ENCODE peak calls at places on chromosome X, in four cellular contexts. M is fibroblast of mammary gland; W is CD4-positive, alpha-beta T cell; V is NT2/D1. P is an unnamed sample.
A peak's percentile ranks its signal among the peaks of the same experiment; 100 is the strongest.

GRCh38 chrX:131366387-131366786 is 77.3 kb upstream of the IGSF1 start:
- DNase-seq in V (no peak), M (no peak), W (no peak), P (no peak)

GRCh38 chrX:24245201-24245600 is 68.7 kb downstream of the SUPT20HL2 start:
- DNase-seq in V (peak; percentile 32), W (no peak), M (peak; percentile 71), P (no peak)

GRCh38 chrX:110561036-110561435 is 202.4 kb downstream of the RTL9 start:
- DNase-seq in M (peak; percentile 84), W (no peak), V (no peak), P (no peak)

GRCh38 chrX:68997461-68997860 is 167.8 kb downstream of the PJA1 start:
- DNase-seq in V (no peak), M (peak; percentile 19), W (no peak), P (no peak)

GRCh38 chrX:53239474-53239873 is 14.5 kb upstream of the KDM5C start:
- DNase-seq in V (peak; percentile 30), M (peak; percentile 40), W (peak; percentile 56), P (peak; percentile 22)

GRCh38 chrX:109626637-109627036 is 1.7 kb upstream of the KCNE5 start:
- DNase-seq in M (no peak), V (no peak), W (no peak), P (no peak)

GRCh38 chrX:121093011-121093410 is 45.6 kb downstream of the GLUD2 start:
- DNase-seq in M (peak; percentile 42), W (no peak), V (no peak), P (no peak)

GRCh38 chrX:40273356-40274050 is 175.7 kb upstream of the BCOR start:
- DNase-seq in W (no peak), M (no peak), V (no peak), P (no peak)

GRCh38 chrX:47958943-47959342 is 44.8 kb downstream of the ZNF182 start:
- DNase-seq in W (no peak), M (peak; percentile 17), V (peak; percentile 8), P (no peak)

GRCh38 chrX:73831500-73831899 is 268.5 kb downstream of the CHIC1 start:
- DNase-seq in W (no peak), V (no peak), M (no peak), P (no peak)

P was measured in endothelial cell.